ENCODE peak calls at places on chromosome 14, in eight cellular contexts. Z is GM12878, T is endothelial cell of umbilical vein, B is SK-N-MC, R is H1, D is HepG2, L is SK-N-SH, S is K562. K is an unnamed sample.
A peak's percentile ranks its signal among the peaks of the same experiment; 100 is the strongest.

GRCh38 chr14:55581011-55581806 is 1.2 kb downstream of the KTN1 start:
- DNase-seq in L (peak; percentile 72), B (no peak), T (peak; percentile 47), R (no peak), S (peak; percentile 15), D (peak; percentile 23), Z (no peak), K (no peak)

GRCh38 chr14:74642011-74642410 is 30.0 kb upstream of the LTBP2 start:
- DNase-seq in R (no peak), B (no peak), T (no peak), S (no peak), D (no peak), L (no peak), Z (no peak), K (no peak)

GRCh38 chr14:95496111-95496681 is 20.3 kb downstream of the SYNE3 start:
- DNase-seq in B (no peak), R (no peak), D (no peak), L (no peak), T (peak; percentile 10), S (no peak), Z (no peak), K (no peak)

GRCh38 chr14:75675265-75675960 is 14.4 kb downstream of the TTLL5 start:
- DNase-seq in Z (no peak), S (no peak), R (no peak), T (no peak), D (no peak), L (no peak), B (no peak), K (no peak)

GRCh38 chr14:101962503-101962874 is 1.9 kb upstream of the DYNC1H1 start:
- DNase-seq in S (peak; percentile 59), B (peak; percentile 67), L (peak; percentile 73), R (no peak), D (peak; percentile 90), Z (no peak), T (no peak), K (peak; percentile 21)

GRCh38 chr14:77040059-77040308 is 11.5 kb upstream of the IRF2BPL start:
- DNase-seq in S (no peak), R (no peak), B (no peak), D (no peak), L (peak; percentile 86), Z (no peak), T (no peak), K (no peak)

GRCh38 chr14:29868000-29868399 is 59.6 kb downstream of the PRKD1 start:
- DNase-seq in R (no peak), Z (no peak), T (no peak), L (no peak), D (no peak), B (no peak), S (no peak), K (no peak)

GRCh38 chr14:105952826-105953225 is 426.4 kb downstream of the TMEM121 start:
- DNase-seq in D (no peak), R (no peak), L (no peak), T (no peak), S (no peak), Z (no peak), B (no peak), K (no peak)

GRCh38 chr14:54206477-54206876 is 190.3 kb upstream of the CDKN3 start:
- DNase-seq in S (no peak), Z (no peak), L (no peak), R (no peak), T (peak; percentile 26), B (no peak), D (no peak), K (no peak)

GRCh38 chr14:67508973-67509372 is 20.5 kb upstream of the TMEM229B start:
- DNase-seq in L (no peak), B (no peak), D (no peak), R (no peak), S (no peak), T (no peak), Z (no peak), K (no peak)

GRCh38 chr14:105891631-105892452 is 365.5 kb downstream of the TMEM121 start:
- DNase-seq in R (no peak), Z (no peak), D (no peak), B (no peak), T (no peak), L (no peak), S (peak; percentile 1), K (no peak)

GRCh38 chr14:91332448-91333059 is 85.1 kb downstream of the CCDC88C start:
- DNase-seq in B (no peak), T (no peak), S (no peak), L (no peak), D (peak; percentile 14), R (no peak), Z (no peak), K (no peak)

GRCh38 chr14:64919215-64919614 is 5.0 kb downstream of the CHURC1 start:
- DNase-seq in L (no peak), R (no peak), B (no peak), T (no peak), D (no peak), S (no peak), Z (no peak), K (no peak)
- H3K9ac ChIP-seq in L (no peak overlapping the region), R (no peak overlapping the region), B (no peak overlapping the region), T (no peak overlapping the region), D (no peak overlapping the region), S (no peak overlapping the region), Z (no peak overlapping the region), K (no peak overlapping the region)

DNA sequence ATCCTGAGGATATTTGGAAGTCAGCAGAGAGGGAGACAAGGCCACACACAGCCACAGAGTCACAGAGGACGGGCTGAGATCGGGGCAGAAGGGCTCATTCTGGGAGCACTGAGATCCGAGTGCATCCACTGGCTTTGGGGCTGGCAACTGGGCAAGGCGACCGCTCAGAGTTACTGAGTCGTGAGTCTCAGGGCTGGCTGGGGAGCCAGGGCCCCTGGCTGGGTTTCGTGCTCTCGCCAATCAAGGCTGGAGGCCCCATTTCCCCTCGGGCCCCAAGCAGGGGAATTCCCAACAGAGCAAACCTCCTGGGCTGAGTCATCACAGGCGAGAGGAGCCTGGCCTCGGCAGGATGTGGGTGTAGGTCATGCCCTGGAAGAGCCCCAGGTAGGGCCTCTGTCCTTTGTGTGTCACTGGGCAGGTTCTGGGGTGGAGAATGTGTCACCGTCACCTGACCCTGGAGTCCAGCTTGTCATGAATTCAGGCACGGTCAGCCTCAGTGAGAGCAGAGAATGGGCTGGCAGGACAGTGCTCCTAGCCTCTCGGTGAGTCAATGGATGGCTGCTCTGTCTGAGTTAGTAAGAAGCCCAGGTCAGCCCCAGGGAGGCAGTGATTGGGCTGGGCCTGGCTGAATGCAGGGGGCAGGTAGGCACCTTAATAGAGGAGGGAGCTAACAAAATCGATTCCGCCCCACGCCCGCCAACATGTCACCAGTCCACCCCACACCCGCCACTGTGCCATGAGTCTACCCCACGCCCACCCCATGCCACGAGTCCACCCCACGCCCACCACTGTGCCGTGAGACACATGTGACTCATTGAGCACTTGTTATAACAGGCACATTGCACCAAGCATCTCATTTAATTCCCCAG is 16.9 kb downstream of the ASB2 start:
- DNase-seq in T (peak; percentile 36), S (peak; percentile 19), B (no peak), Z (peak; percentile 90), D (peak; percentile 98), R (peak; percentile 61), L (no peak), K (peak; percentile 88)
- TF ChIP-seq POLR2AphosphoS5 in T (peak; percentile 28), S (no peak), B (no peak), Z (peak; percentile 95), D (no peak), R (no peak), L (peak; percentile 21), K (peak; percentile 76)

GRCh38 chr14:89269404-89269803 is 147.6 kb downstream of the FOXN3 start:
- DNase-seq in S (no peak), Z (no peak), L (no peak), R (no peak), B (no peak), D (peak; percentile 49), T (peak; percentile 10), K (no peak)

GRCh38 chr14:89267656-89268055 is 149.4 kb downstream of the FOXN3 start:
- DNase-seq in L (no peak), T (no peak), S (no peak), Z (no peak), D (no peak), B (no peak), R (no peak), K (no peak)

GRCh38 chr14:89267163-89267562 is 149.9 kb downstream of the FOXN3 start:
- DNase-seq in B (no peak), L (no peak), Z (no peak), S (no peak), R (no peak), D (no peak), T (no peak), K (no peak)

GRCh38 chr14:89266754-89267153 is 150.3 kb downstream of the FOXN3 start:
- DNase-seq in B (no peak), L (no peak), R (no peak), D (no peak), Z (no peak), T (no peak), S (no peak), K (no peak)

GRCh38 chr14:89268514-89268913 is 148.5 kb downstream of the FOXN3 start:
- DNase-seq in R (no peak), L (no peak), Z (no peak), S (no peak), T (no peak), B (no peak), D (no peak), K (no peak)
- H3K9ac ChIP-seq in R (no peak overlapping the region), L (no peak overlapping the region), Z (no peak overlapping the region), S (no peak overlapping the region), T (no peak overlapping the region), B (no peak overlapping the region), D (no peak overlapping the region), K (no peak overlapping the region)

GRCh38 chr14:49982082-49982481 is 89.2 kb downstream of the ARF6 start:
- DNase-seq in L (no peak), D (no peak), R (no peak), T (no peak), S (no peak), B (no peak), Z (no peak), K (no peak)

GRCh38 chr14:49975799-49976198 is 82.9 kb downstream of the ARF6 start:
- DNase-seq in D (no peak), T (no peak), Z (no peak), S (no peak), L (no peak), B (no peak), R (no peak), K (peak; percentile 47)

GRCh38 chr14:49982522-49982951 is 89.7 kb downstream of the ARF6 start:
- DNase-seq in B (no peak), T (peak; percentile 87), L (no peak), D (no peak), S (no peak), R (no peak), Z (no peak), K (no peak)

GRCh38 chr14:49977126-49977841 is 84.4 kb downstream of the ARF6 start:
- DNase-seq in Z (no peak), B (no peak), T (peak; percentile 27), L (no peak), S (peak; percentile 37), D (no peak), R (no peak), K (no peak)

GRCh38 chr14:49980027-49980426 is 87.1 kb downstream of the ARF6 start:
- DNase-seq in B (no peak), D (no peak), Z (no peak), L (peak; percentile 36), S (no peak), R (no peak), T (no peak), K (no peak)
- TF ChIP-seq POLR2AphosphoS5 in B (no peak), D (no peak), Z (no peak), L (no peak), S (no peak), R (no peak), T (no peak), K (no peak)

GRCh38 chr14:61663312-61663974 is 31.9 kb upstream of the HIF1A start:
- DNase-seq in T (no peak), L (no peak), D (no peak), B (no peak), S (no peak), Z (peak; percentile 49), R (no peak), K (no peak)
- H3K9ac ChIP-seq in T (no peak overlapping the region), L (no peak overlapping the region), D (no peak overlapping the region), B (no peak overlapping the region), S (no peak overlapping the region), Z (peak overlapping the region; percentile 47), R (no peak overlapping the region), K (no peak overlapping the region)

K was measured in HCT116.